ENCODE peak calls at places on chromosomes 3 and 15, in six cellular contexts. One of them, this sample, is unnamed.

GRCh38 chr15:40441736-40442531 is 1.2 kb downstream of the BAHD1 start:
- DNase-seq in vagina: no peak
- DNase-seq in heart left ventricle: no peak
- DNase-seq in transverse colon: peak; percentile 30
- DNase-seq in A549: no peak
- DNase-seq in lower leg skin: no peak
- DNase-seq in this sample: peak; percentile 61

GRCh38 chr3:77411990-77412389 is 372.1 kb downstream of the ROBO2 start:
- DNase-seq in transverse colon: no peak
- DNase-seq in vagina: no peak
- DNase-seq in lower leg skin: no peak
- DNase-seq in A549: no peak
- DNase-seq in heart left ventricle: no peak
- DNase-seq in this sample: no peak

GRCh38 chr3:33732394-33732793 is 14.3 kb upstream of the CLASP2 start:
- DNase-seq in vagina: no peak
- DNase-seq in heart left ventricle: no peak
- DNase-seq in lower leg skin: no peak
- DNase-seq in A549: peak; percentile 37
- DNase-seq in transverse colon: no peak
- DNase-seq in this sample: peak; percentile 32

GRCh38 chr15:36335211-36335610 is 244.2 kb upstream of the CDIN1 start:
- DNase-seq in vagina: no peak
- DNase-seq in lower leg skin: no peak
- DNase-seq in A549: no peak
- DNase-seq in transverse colon: no peak
- DNase-seq in heart left ventricle: no peak
- DNase-seq in this sample: no peak

GRCh38 chr15:29914441-29915053 is 92.3 kb upstream of the TJP1 start:
- DNase-seq in lower leg skin: no peak
- DNase-seq in vagina: no peak
- DNase-seq in transverse colon: no peak
- DNase-seq in A549: no peak
- DNase-seq in heart left ventricle: no peak
- DNase-seq in this sample: no peak

GRCh38 chr3:13461169-13462124 is 18.7 kb upstream of the HDAC11 start:
- DNase-seq in heart left ventricle: peak; percentile 47
- DNase-seq in A549: peak; percentile 84
- DNase-seq in lower leg skin: no peak
- DNase-seq in vagina: no peak
- DNase-seq in transverse colon: peak; percentile 64
- DNase-seq in this sample: peak; percentile 93

GRCh38 chr3:40631341-40631995 is 106.7 kb downstream of the ZNF621 start:
- DNase-seq in lower leg skin: peak; percentile 85
- DNase-seq in transverse colon: peak; percentile 37
- DNase-seq in vagina: peak; percentile 93
- DNase-seq in heart left ventricle: no peak
- DNase-seq in A549: no peak
- DNase-seq in this sample: no peak

GRCh38 chr3:45112939-45113338 is 33.2 kb downstream of the CDCP1 start:
- DNase-seq in lower leg skin: no peak
- DNase-seq in heart left ventricle: no peak
- DNase-seq in vagina: no peak
- DNase-seq in A549: no peak
- DNase-seq in transverse colon: no peak
- DNase-seq in this sample: no peak

GRCh38 chr3:11819146-11819545 is 27.5 kb downstream of the TAMM41 start:
- DNase-seq in heart left ventricle: no peak
- DNase-seq in A549: no peak
- DNase-seq in lower leg skin: no peak
- DNase-seq in transverse colon: no peak
- DNase-seq in vagina: no peak
- DNase-seq in this sample: no peak

GRCh38 chr3:125148836-125149235 is 63.7 kb downstream of the SLC12A8 start:
- DNase-seq in A549: no peak
- DNase-seq in transverse colon: peak; percentile 41
- DNase-seq in vagina: no peak
- DNase-seq in heart left ventricle: peak; percentile 76
- DNase-seq in lower leg skin: no peak
- DNase-seq in this sample: no peak

GRCh38 chr3:134211797-134212196 is 38.9 kb downstream of the RYK start:
- DNase-seq in vagina: no peak
- DNase-seq in heart left ventricle: peak; percentile 38
- DNase-seq in transverse colon: no peak
- DNase-seq in A549: peak; percentile 36
- DNase-seq in lower leg skin: no peak
- DNase-seq in this sample: peak; percentile 72

GRCh38 chr3:141941093-141941492 is 64.7 kb downstream of the ATP1B3 start:
- DNase-seq in heart left ventricle: no peak
- DNase-seq in transverse colon: peak; percentile 50
- DNase-seq in lower leg skin: peak; percentile 56
- DNase-seq in A549: no peak
- DNase-seq in vagina: no peak
- DNase-seq in this sample: no peak

GRCh38 chr3:14458434-14459280 is 56.3 kb downstream of the SLC6A6 start:
- DNase-seq in A549: no peak
- DNase-seq in heart left ventricle: no peak
- DNase-seq in transverse colon: no peak
- DNase-seq in vagina: no peak
- DNase-seq in lower leg skin: no peak
- DNase-seq in this sample: no peak

GRCh38 chr3:102089904-102090492 is 240.7 kb downstream of the NFKBIZ start:
- DNase-seq in transverse colon: peak; percentile 38
- DNase-seq in vagina: no peak
- DNase-seq in A549: peak; percentile 91
- DNase-seq in lower leg skin: no peak
- DNase-seq in heart left ventricle: no peak
- DNase-seq in this sample: no peak

GRCh38 chr15:71251548-71252035 is 136.3 kb downstream of the THSD4 start:
- DNase-seq in lower leg skin: no peak
- DNase-seq in heart left ventricle: no peak
- DNase-seq in transverse colon: no peak
- DNase-seq in A549: peak; percentile 68
- DNase-seq in vagina: no peak
- DNase-seq in this sample: no peak

GRCh38 chr15:56989411-56989924 is 71.0 kb downstream of the TCF12 start:
- DNase-seq in heart left ventricle: no peak
- DNase-seq in vagina: no peak
- DNase-seq in A549: peak; percentile 37
- DNase-seq in transverse colon: no peak
- DNase-seq in lower leg skin: no peak
- DNase-seq in this sample: no peak

GRCh38 chr3:38454884-38455638 is 1.4 kb downstream of the ACVR2B start:
- DNase-seq in lower leg skin: peak; percentile 94
- DNase-seq in A549: peak; percentile 54
- DNase-seq in vagina: no peak
- DNase-seq in heart left ventricle: peak; percentile 73
- DNase-seq in transverse colon: peak; percentile 88
- DNase-seq in this sample: peak; percentile 54
- TF ChIP-seq POLR2A in lower leg skin: no peak
- TF ChIP-seq POLR2A in A549: peak; percentile 24
- TF ChIP-seq POLR2A in vagina: peak; percentile 18
- TF ChIP-seq POLR2A in heart left ventricle: no peak
- TF ChIP-seq POLR2A in transverse colon: no peak
- TF ChIP-seq POLR2A in this sample: no peak

GRCh38 chr3:184017672-184018423 is at the start of gene ABCC5:
- DNase-seq in lower leg skin: peak; percentile 97
- DNase-seq in A549: peak; percentile 86
- DNase-seq in vagina: no peak
- DNase-seq in transverse colon: peak; percentile 94
- DNase-seq in heart left ventricle: peak; percentile 97
- DNase-seq in this sample: peak; percentile 96
- TF ChIP-seq POLR2A in lower leg skin: no peak
- TF ChIP-seq POLR2A in A549: peak; percentile 76
- TF ChIP-seq POLR2A in vagina: no peak
- TF ChIP-seq POLR2A in transverse colon: peak; percentile 44
- TF ChIP-seq POLR2A in heart left ventricle: no peak
- TF ChIP-seq POLR2A in this sample: peak; percentile 92

GRCh38 chr3:39177708-39178332 is 14.6 kb downstream of the XIRP1 start:
- DNase-seq in lower leg skin: peak; percentile 97
- DNase-seq in transverse colon: peak; percentile 87
- DNase-seq in A549: peak; percentile 87
- DNase-seq in heart left ventricle: peak; percentile 95
- DNase-seq in vagina: no peak
- DNase-seq in this sample: peak; percentile 82
- TF ChIP-seq POLR2A in lower leg skin: no peak
- TF ChIP-seq POLR2A in transverse colon: peak; percentile 64
- TF ChIP-seq POLR2A in A549: peak; percentile 32
- TF ChIP-seq POLR2A in heart left ventricle: no peak
- TF ChIP-seq POLR2A in vagina: peak; percentile 30
- TF ChIP-seq POLR2A in this sample: peak; percentile 63

GRCh38 chr3:71339049-71339448 is 244.5 kb downstream of the FOXP1 start:
- DNase-seq in heart left ventricle: no peak
- DNase-seq in vagina: no peak
- DNase-seq in transverse colon: no peak
- DNase-seq in lower leg skin: no peak
- DNase-seq in A549: no peak
- DNase-seq in this sample: no peak
- TF ChIP-seq POLR2A in heart left ventricle: no peak
- TF ChIP-seq POLR2A in vagina: no peak
- TF ChIP-seq POLR2A in transverse colon: no peak
- TF ChIP-seq POLR2A in lower leg skin: no peak
- TF ChIP-seq POLR2A in A549: no peak
- TF ChIP-seq POLR2A in this sample: no peak

GRCh38 chr3:156674046-156674910 is at the start of gene TIPARP:
- DNase-seq in vagina: peak; percentile 99
- DNase-seq in heart left ventricle: peak; percentile 99
- DNase-seq in lower leg skin: peak; percentile 100
- DNase-seq in transverse colon: peak; percentile 100
- DNase-seq in A549: peak; percentile 98
- DNase-seq in this sample: peak; percentile 99
- TF ChIP-seq POLR2A in vagina: peak; percentile 97
- TF ChIP-seq POLR2A in heart left ventricle: peak; percentile 81
- TF ChIP-seq POLR2A in lower leg skin: no peak
- TF ChIP-seq POLR2A in transverse colon: peak; percentile 100
- TF ChIP-seq POLR2A in A549: peak; percentile 98
- TF ChIP-seq POLR2A in this sample: peak; percentile 99

DNA sequence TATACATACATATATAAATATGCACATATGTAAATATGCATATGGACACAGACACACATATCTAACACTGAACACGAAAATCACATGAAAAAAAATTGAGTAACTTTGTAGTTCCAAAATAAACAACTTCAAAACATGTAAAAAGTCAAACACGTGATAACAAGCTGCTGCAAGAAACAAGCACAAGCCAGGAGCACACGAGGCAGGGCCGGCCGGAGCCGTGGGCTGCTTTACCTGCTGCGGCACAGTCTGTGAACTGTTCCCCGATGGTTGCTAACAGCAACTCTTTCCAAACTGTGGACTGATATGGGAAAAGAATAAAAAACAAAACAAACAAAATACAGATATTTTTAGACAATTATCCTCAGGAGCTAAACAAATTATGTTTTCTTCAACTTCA is 31.6 kb downstream of the EIF4E3 start:
- DNase-seq in heart left ventricle: no peak
- DNase-seq in lower leg skin: no peak
- DNase-seq in vagina: no peak
- DNase-seq in transverse colon: no peak
- DNase-seq in A549: no peak
- DNase-seq in this sample: no peak
- TF ChIP-seq POLR2A in heart left ventricle: no peak
- TF ChIP-seq POLR2A in lower leg skin: no peak
- TF ChIP-seq POLR2A in vagina: no peak
- TF ChIP-seq POLR2A in transverse colon: no peak
- TF ChIP-seq POLR2A in A549: no peak
- TF ChIP-seq POLR2A in this sample: no peak